ENCODE peak calls at places on chromosomes 11 and 22, in five cellular contexts. One of them, this sample, is unnamed.

GRCh38 chr22:49727191-49727880 is 100.3 kb downstream of the BRD1 start:
- DNase-seq in left ventricle myocardium inferior: no peak
- DNase-seq in astrocyte: no peak
- DNase-seq in A549: no peak
- DNase-seq in H9: no peak
- DNase-seq in this sample: no peak

GRCh38 chr11:95723353-95723942 is 66.1 kb downstream of the FAM76B start:
- DNase-seq in left ventricle myocardium inferior: no peak
- DNase-seq in H9: no peak
- DNase-seq in astrocyte: peak
- DNase-seq in A549: no peak
- DNase-seq in this sample: no peak

GRCh38 chr22:23061471-23062280 is 8.6 kb upstream of the GNAZ start:
- DNase-seq in left ventricle myocardium inferior: no peak
- DNase-seq in H9: no peak
- DNase-seq in astrocyte: no peak
- DNase-seq in A549: no peak
- DNase-seq in this sample: no peak

GRCh38 chr11:83521647-83522596 is 235.8 kb upstream of the CCDC90B start:
- DNase-seq in A549: peak
- DNase-seq in H9: peak
- DNase-seq in astrocyte: no peak
- DNase-seq in left ventricle myocardium inferior: no peak
- DNase-seq in this sample: peak

GRCh38 chr11:65591939-65592814 is 3.4 kb downstream of the KCNK7 start:
- DNase-seq in A549: no peak
- DNase-seq in left ventricle myocardium inferior: peak
- DNase-seq in astrocyte: peak
- DNase-seq in H9: peak
- DNase-seq in this sample: no peak

GRCh38 chr22:35923026-35923425 is 105.6 kb downstream of the RBFOX2 start:
- DNase-seq in left ventricle myocardium inferior: no peak
- DNase-seq in astrocyte: no peak
- DNase-seq in H9: no peak
- DNase-seq in A549: no peak
- DNase-seq in this sample: no peak

GRCh38 chr11:83292709-83293435 is 6.7 kb upstream of the CCDC90B start:
- DNase-seq in A549: peak
- DNase-seq in astrocyte: peak
- DNase-seq in H9: peak
- DNase-seq in left ventricle myocardium inferior: no peak
- DNase-seq in this sample: peak

GRCh38 chr11:34492806-34493414 is 20.7 kb downstream of the ELF5 start:
- DNase-seq in H9: peak
- DNase-seq in A549: peak
- DNase-seq in astrocyte: peak
- DNase-seq in left ventricle myocardium inferior: no peak
- DNase-seq in this sample: peak

GRCh38 chr22:42791721-42792452 is 65.2 kb downstream of the ARFGAP3 start:
- DNase-seq in A549: no peak
- DNase-seq in astrocyte: no peak
- DNase-seq in left ventricle myocardium inferior: peak
- DNase-seq in H9: no peak
- DNase-seq in this sample: no peak

GRCh38 chr11:2420502-2421225 is 20.1 kb downstream of the TSSC4 start:
- DNase-seq in astrocyte: peak
- DNase-seq in A549: peak
- DNase-seq in left ventricle myocardium inferior: peak
- DNase-seq in H9: peak
- DNase-seq in this sample: peak

GRCh38 chr11:69716891-69717747 is 13.3 kb upstream of the FGF19 start:
- DNase-seq in A549: no peak
- DNase-seq in H9: no peak
- DNase-seq in astrocyte: no peak
- DNase-seq in left ventricle myocardium inferior: no peak
- DNase-seq in this sample: no peak

GRCh38 chr22:23418159-23418788 is 161.8 kb downstream of the IGLL1 start:
- DNase-seq in A549: no peak
- DNase-seq in H9: no peak
- DNase-seq in astrocyte: no peak
- DNase-seq in left ventricle myocardium inferior: no peak
- DNase-seq in this sample: no peak

GRCh38 chr11:34158661-34159060 is 53.2 kb downstream of the NAT10 start:
- DNase-seq in left ventricle myocardium inferior: no peak
- DNase-seq in H9: no peak
- DNase-seq in A549: no peak
- DNase-seq in astrocyte: no peak
- DNase-seq in this sample: no peak

GRCh38 chr11:2555376-2555775 is 110.6 kb downstream of the KCNQ1 start:
- DNase-seq in astrocyte: no peak
- DNase-seq in H9: no peak
- DNase-seq in A549: no peak
- DNase-seq in left ventricle myocardium inferior: no peak
- DNase-seq in this sample: no peak

GRCh38 chr22:47205562-47205961 is 443.1 kb downstream of the TBC1D22A start:
- DNase-seq in H9: no peak
- DNase-seq in A549: no peak
- DNase-seq in left ventricle myocardium inferior: no peak
- DNase-seq in astrocyte: no peak
- DNase-seq in this sample: no peak

GRCh38 chr11:13343067-13343466 is 65.5 kb downstream of the BMAL1 start:
- DNase-seq in left ventricle myocardium inferior: no peak
- DNase-seq in A549: no peak
- DNase-seq in H9: no peak
- DNase-seq in astrocyte: no peak
- DNase-seq in this sample: no peak

GRCh38 chr11:128840137-128840536 is 27.0 kb downstream of the KCNJ1 start:
- DNase-seq in left ventricle myocardium inferior: no peak
- DNase-seq in H9: no peak
- DNase-seq in A549: no peak
- DNase-seq in astrocyte: no peak
- DNase-seq in this sample: no peak

GRCh38 chr11:27571151-27571840 is 64.7 kb upstream of the LIN7C start:
- DNase-seq in left ventricle myocardium inferior: no peak
- DNase-seq in H9: no peak
- DNase-seq in A549: no peak
- DNase-seq in astrocyte: peak
- DNase-seq in this sample: no peak

GRCh38 chr11:9138612-9139579 is 47.5 kb upstream of the SCUBE2 start:
- DNase-seq in astrocyte: peak
- DNase-seq in H9: no peak
- DNase-seq in A549: peak
- DNase-seq in left ventricle myocardium inferior: no peak
- DNase-seq in this sample: peak

GRCh38 chr11:78228467-78228866 is 39.7 kb downstream of the USP35 start:
- DNase-seq in H9: peak
- DNase-seq in astrocyte: peak
- DNase-seq in A549: peak
- DNase-seq in left ventricle myocardium inferior: no peak
- DNase-seq in this sample: peak

GRCh38 chr11:78227906-78228305 is 39.2 kb downstream of the USP35 start:
- DNase-seq in astrocyte: no peak
- DNase-seq in A549: no peak
- DNase-seq in left ventricle myocardium inferior: no peak
- DNase-seq in H9: no peak
- DNase-seq in this sample: no peak

GRCh38 chr11:78230161-78230877 is 41.6 kb downstream of the USP35 start:
- DNase-seq in H9: no peak
- DNase-seq in astrocyte: no peak
- DNase-seq in left ventricle myocardium inferior: no peak
- DNase-seq in A549: no peak
- DNase-seq in this sample: no peak

GRCh38 chr11:78226684-78227680 is 38.3 kb downstream of the USP35 start:
- DNase-seq in astrocyte: no peak
- DNase-seq in H9: no peak
- DNase-seq in left ventricle myocardium inferior: no peak
- DNase-seq in A549: no peak
- DNase-seq in this sample: no peak

DNA sequence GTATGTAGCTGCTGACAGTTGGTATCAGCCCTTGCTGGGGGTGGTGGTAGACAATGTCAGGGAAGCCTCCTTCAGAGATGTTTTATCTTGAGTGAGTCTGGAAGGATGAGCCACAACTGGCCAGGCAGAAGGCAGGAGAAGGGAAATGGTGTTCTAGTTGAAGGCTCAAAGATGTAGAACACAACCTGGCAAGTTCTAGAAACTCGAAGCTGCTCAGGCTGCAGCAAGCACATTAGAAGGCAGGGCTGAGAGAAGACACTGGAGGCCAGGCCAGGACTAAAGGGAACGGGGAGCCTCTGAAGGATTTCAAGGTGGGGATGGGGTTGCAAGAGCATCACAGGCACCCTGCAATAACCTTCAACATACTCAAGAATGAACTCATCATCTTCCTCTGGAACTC is 40.4 kb downstream of the USP35 start:
- DNase-seq in H9: no peak
- DNase-seq in astrocyte: no peak
- DNase-seq in A549: no peak
- DNase-seq in left ventricle myocardium inferior: no peak
- DNase-seq in this sample: no peak
- TF ChIP-seq CTCF in H9: no peak
- TF ChIP-seq CTCF in astrocyte: no peak
- TF ChIP-seq CTCF in A549: no peak
- TF ChIP-seq CTCF in left ventricle myocardium inferior: no peak
- TF ChIP-seq CTCF in this sample: no peak

GRCh38 chr11:121035823-121036222 is 11.9 kb downstream of the TBCEL start:
- DNase-seq in H9: no peak
- DNase-seq in A549: no peak
- DNase-seq in left ventricle myocardium inferior: no peak
- DNase-seq in astrocyte: peak
- DNase-seq in this sample: no peak
- H3K27ac ChIP-seq in H9: no peak
- H3K27ac ChIP-seq in A549: no peak
- H3K27ac ChIP-seq in left ventricle myocardium inferior: no peak
- H3K27ac ChIP-seq in astrocyte: no peak
- H3K27ac ChIP-seq in this sample: no peak

DNA sequence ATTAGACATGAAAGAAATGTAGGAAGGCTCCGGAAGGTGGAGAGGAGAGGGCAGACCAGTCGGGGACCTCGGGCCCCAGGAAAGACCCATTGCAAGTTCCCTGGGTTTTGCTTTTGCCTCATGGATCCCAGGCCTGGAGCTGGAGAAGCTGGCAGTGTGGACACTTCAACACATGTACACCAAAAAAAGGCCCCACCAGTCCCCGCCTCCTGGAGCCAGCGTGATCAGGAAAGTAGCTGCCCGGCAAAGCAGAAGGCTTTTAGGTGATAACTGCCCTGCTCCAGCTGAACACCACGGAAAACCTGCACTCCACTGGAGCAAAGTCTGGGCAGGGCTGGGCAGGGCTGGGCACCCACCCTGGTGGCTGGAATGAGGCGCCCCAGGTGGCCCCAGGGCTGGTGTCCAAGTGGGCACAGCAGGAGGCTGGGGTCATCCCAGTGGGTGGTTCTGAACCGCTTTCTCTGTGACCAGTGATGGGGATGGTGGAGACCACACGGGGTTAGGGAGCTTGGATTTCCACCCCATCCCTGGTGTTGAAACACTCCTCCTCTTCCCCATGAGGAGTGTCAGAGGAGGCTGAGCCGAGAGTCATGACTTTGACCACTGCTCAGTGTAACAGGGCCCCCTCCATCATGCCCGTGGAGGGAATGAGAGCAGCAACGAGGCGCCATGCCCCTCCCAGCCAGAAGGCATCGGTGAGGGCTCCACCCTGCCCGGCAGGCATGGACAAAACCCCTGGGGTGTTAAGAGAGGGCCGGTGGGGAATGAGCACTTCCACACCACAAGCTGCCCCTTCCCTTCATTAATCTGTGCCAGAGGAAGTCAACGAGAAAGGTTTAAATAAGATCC is 16.9 kb upstream of the MUC5AC start:
- DNase-seq in H9: no peak
- DNase-seq in A549: no peak
- DNase-seq in left ventricle myocardium inferior: no peak
- DNase-seq in astrocyte: no peak
- DNase-seq in this sample: no peak
- TF ChIP-seq CTCF in H9: no peak
- TF ChIP-seq CTCF in A549: no peak
- TF ChIP-seq CTCF in left ventricle myocardium inferior: no peak
- TF ChIP-seq CTCF in astrocyte: no peak
- TF ChIP-seq CTCF in this sample: no peak

GRCh38 chr11:64263021-64263946 is 12.0 kb downstream of the PLCB3 start:
- DNase-seq in A549: no peak
- DNase-seq in astrocyte: peak
- DNase-seq in left ventricle myocardium inferior: no peak
- DNase-seq in H9: peak
- DNase-seq in this sample: no peak
- H3K27ac ChIP-seq in A549: no peak
- H3K27ac ChIP-seq in astrocyte: peak
- H3K27ac ChIP-seq in left ventricle myocardium inferior: no peak
- H3K27ac ChIP-seq in H9: no peak
- H3K27ac ChIP-seq in this sample: peak

DNA sequence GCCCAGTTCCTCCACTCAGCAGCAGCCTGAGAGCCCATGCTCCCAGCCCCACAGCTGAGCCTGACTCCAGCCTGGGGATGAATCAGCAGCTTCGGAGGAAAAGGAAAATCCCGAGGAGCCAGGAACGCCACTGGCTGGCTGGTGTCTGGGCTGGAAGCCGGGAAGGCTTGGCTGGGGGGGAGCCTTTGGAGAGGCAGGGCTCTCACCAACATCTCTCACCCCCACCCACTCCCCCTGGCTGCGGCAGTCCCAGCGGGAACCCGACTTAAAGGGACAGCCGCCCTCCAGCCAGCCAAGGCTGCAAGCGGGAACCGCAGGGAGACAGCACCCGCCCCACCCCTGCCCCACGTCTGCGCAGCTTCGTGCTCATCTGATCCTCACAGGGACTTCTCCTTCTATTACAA is 28.4 kb downstream of the KIAA0930 start:
- DNase-seq in A549: peak
- DNase-seq in left ventricle myocardium inferior: peak
- DNase-seq in astrocyte: peak
- DNase-seq in H9: no peak
- DNase-seq in this sample: peak
- TF ChIP-seq CTCF in A549: no peak
- TF ChIP-seq CTCF in left ventricle myocardium inferior: peak
- TF ChIP-seq CTCF in astrocyte: no peak
- TF ChIP-seq CTCF in H9: no peak
- TF ChIP-seq CTCF in this sample: no peak

GRCh38 chr11:75570559-75571139 is 8.6 kb downstream of the SERPINH1 start:
- DNase-seq in A549: no peak
- DNase-seq in H9: no peak
- DNase-seq in astrocyte: no peak
- DNase-seq in left ventricle myocardium inferior: no peak
- DNase-seq in this sample: no peak
- H3K27ac ChIP-seq in A549: no peak
- H3K27ac ChIP-seq in H9: no peak
- H3K27ac ChIP-seq in astrocyte: no peak
- H3K27ac ChIP-seq in left ventricle myocardium inferior: peak
- H3K27ac ChIP-seq in this sample: peak

This sample was measured in RWPE1.